ENCODE peak calls at places on chromosomes 7 and 10, in six cellular contexts. One of them, this sample, is unnamed.

GRCh38 chr7:100013328-100013676 is 2.1 kb upstream of the ZKSCAN1 start:
- DNase-seq in adrenal gland: no peak
- DNase-seq in lung: no peak
- DNase-seq in psoas muscle: no peak
- DNase-seq in epithelial cell of proximal tubule: no peak
- DNase-seq in A549: no peak
- DNase-seq in this sample: no peak

GRCh38 chr7:138370956-138371355 is 89.1 kb upstream of the TRIM24 start:
- DNase-seq in adrenal gland: no peak
- DNase-seq in lung: no peak
- DNase-seq in psoas muscle: no peak
- DNase-seq in epithelial cell of proximal tubule: no peak
- DNase-seq in A549: no peak
- DNase-seq in this sample: no peak

GRCh38 chr7:82413237-82413636 is 30.3 kb downstream of the CACNA2D1 start:
- DNase-seq in adrenal gland: no peak
- DNase-seq in lung: no peak
- DNase-seq in psoas muscle: no peak
- DNase-seq in epithelial cell of proximal tubule: no peak
- DNase-seq in A549: no peak
- DNase-seq in this sample: no peak

GRCh38 chr7:129489491-129489890 is 12.8 kb upstream of the SMKR1 start:
- DNase-seq in adrenal gland: no peak
- DNase-seq in lung: no peak
- DNase-seq in psoas muscle: no peak
- DNase-seq in epithelial cell of proximal tubule: no peak
- DNase-seq in A549: no peak
- DNase-seq in this sample: peak

GRCh38 chr7:140726304-140726703 is 29.8 kb downstream of the NDUFB2 start:
- DNase-seq in adrenal gland: no peak
- DNase-seq in lung: no peak
- DNase-seq in psoas muscle: no peak
- DNase-seq in epithelial cell of proximal tubule: no peak
- DNase-seq in A549: peak
- DNase-seq in this sample: no peak

GRCh38 chr7:69213882-69214281 is 384.4 kb upstream of the AUTS2 start:
- DNase-seq in adrenal gland: no peak
- DNase-seq in lung: no peak
- DNase-seq in psoas muscle: no peak
- DNase-seq in epithelial cell of proximal tubule: no peak
- DNase-seq in A549: peak
- DNase-seq in this sample: no peak

GRCh38 chr10:112208292-112208691 is 24.7 kb upstream of the GPAM start:
- DNase-seq in adrenal gland: no peak
- DNase-seq in lung: no peak
- DNase-seq in psoas muscle: no peak
- DNase-seq in epithelial cell of proximal tubule: no peak
- DNase-seq in A549: no peak
- DNase-seq in this sample: no peak

GRCh38 chr7:85497999-85498398 is 311.1 kb upstream of the SEMA3D start:
- DNase-seq in adrenal gland: no peak
- DNase-seq in lung: no peak
- DNase-seq in psoas muscle: no peak
- DNase-seq in epithelial cell of proximal tubule: no peak
- DNase-seq in A549: no peak
- DNase-seq in this sample: peak

GRCh38 chr7:30698481-30698880 is 16.2 kb upstream of the CRHR2 start:
- DNase-seq in adrenal gland: no peak
- DNase-seq in lung: no peak
- DNase-seq in psoas muscle: no peak
- DNase-seq in epithelial cell of proximal tubule: no peak
- DNase-seq in A549: no peak
- DNase-seq in this sample: no peak

GRCh38 chr10:86254081-86254480 is 112.5 kb downstream of the GRID1 start:
- DNase-seq in adrenal gland: no peak
- DNase-seq in lung: no peak
- DNase-seq in psoas muscle: no peak
- DNase-seq in epithelial cell of proximal tubule: no peak
- DNase-seq in A549: no peak
- DNase-seq in this sample: no peak

GRCh38 chr10:73886625-73887024 is 12.3 kb upstream of the CAMK2G start:
- DNase-seq in adrenal gland: no peak
- DNase-seq in lung: no peak
- DNase-seq in psoas muscle: no peak
- DNase-seq in epithelial cell of proximal tubule: no peak
- DNase-seq in A549: no peak
- DNase-seq in this sample: no peak

GRCh38 chr10:76429642-76430041 is 998.2 kb downstream of the LRMDA start:
- DNase-seq in adrenal gland: no peak
- DNase-seq in lung: no peak
- DNase-seq in psoas muscle: no peak
- DNase-seq in epithelial cell of proximal tubule: no peak
- DNase-seq in A549: no peak
- DNase-seq in this sample: no peak

GRCh38 chr7:96004598-96004997 is 232.2 kb downstream of the DYNC1I1 start:
- DNase-seq in adrenal gland: no peak
- DNase-seq in lung: no peak
- DNase-seq in psoas muscle: no peak
- DNase-seq in epithelial cell of proximal tubule: no peak
- DNase-seq in A549: no peak
- DNase-seq in this sample: no peak

GRCh38 chr7:27180431-27181175 is 4.4 kb downstream of the HOXA11 start:
- DNase-seq in adrenal gland: no peak
- DNase-seq in lung: no peak
- DNase-seq in psoas muscle: no peak
- DNase-seq in epithelial cell of proximal tubule: no peak
- DNase-seq in A549: no peak
- DNase-seq in this sample: no peak

GRCh38 chr10:132932461-132933307 is 9.7 kb downstream of the CFAP46 start:
- DNase-seq in adrenal gland: no peak
- DNase-seq in lung: no peak
- DNase-seq in psoas muscle: no peak
- DNase-seq in epithelial cell of proximal tubule: no peak
- DNase-seq in A549: no peak
- DNase-seq in this sample: no peak

GRCh38 chr7:134602921-134603394 is 43.7 kb upstream of the BPGM start:
- DNase-seq in adrenal gland: no peak
- DNase-seq in lung: no peak
- DNase-seq in psoas muscle: no peak
- DNase-seq in epithelial cell of proximal tubule: no peak
- DNase-seq in A549: peak
- DNase-seq in this sample: no peak

GRCh38 chr10:74988787-74989574 is 122.5 kb upstream of the SAMD8 start:
- DNase-seq in adrenal gland: no peak
- DNase-seq in lung: no peak
- DNase-seq in psoas muscle: no peak
- DNase-seq in epithelial cell of proximal tubule: no peak
- DNase-seq in A549: no peak
- DNase-seq in this sample: peak

GRCh38 chr7:44065431-44066110 is at the start of gene PGAM2:
- DNase-seq in adrenal gland: no peak
- DNase-seq in lung: no peak
- DNase-seq in psoas muscle: peak
- DNase-seq in epithelial cell of proximal tubule: no peak
- DNase-seq in A549: no peak
- DNase-seq in this sample: no peak

GRCh38 chr7:107179326-107180163 is 10.7 kb downstream of the HBP1 start:
- DNase-seq in adrenal gland: no peak
- DNase-seq in lung: no peak
- DNase-seq in psoas muscle: no peak
- DNase-seq in epithelial cell of proximal tubule: no peak
- DNase-seq in A549: peak
- DNase-seq in this sample: no peak

GRCh38 chr7:130069179-130069977 is 956 bp upstream of the KLHDC10 start:
- DNase-seq in adrenal gland: no peak
- DNase-seq in lung: no peak
- DNase-seq in psoas muscle: no peak
- DNase-seq in epithelial cell of proximal tubule: no peak
- DNase-seq in A549: no peak
- DNase-seq in this sample: no peak

GRCh38 chr7:138002096-138002827 is 376 bp upstream of the CREB3L2 start:
- DNase-seq in adrenal gland: peak
- DNase-seq in lung: peak
- DNase-seq in psoas muscle: peak
- DNase-seq in epithelial cell of proximal tubule: peak
- DNase-seq in A549: peak
- DNase-seq in this sample: peak

GRCh38 chr7:73844131-73844547 is 1.8 kb upstream of the METTL27 start:
- DNase-seq in adrenal gland: no peak
- DNase-seq in lung: no peak
- DNase-seq in psoas muscle: no peak
- DNase-seq in epithelial cell of proximal tubule: no peak
- DNase-seq in A549: no peak
- DNase-seq in this sample: no peak

GRCh38 chr10:3780766-3781457 is 4.1 kb downstream of the KLF6 start:
- DNase-seq in adrenal gland: no peak
- DNase-seq in lung: no peak
- DNase-seq in psoas muscle: no peak
- DNase-seq in epithelial cell of proximal tubule: no peak
- DNase-seq in A549: no peak
- DNase-seq in this sample: no peak

DNA sequence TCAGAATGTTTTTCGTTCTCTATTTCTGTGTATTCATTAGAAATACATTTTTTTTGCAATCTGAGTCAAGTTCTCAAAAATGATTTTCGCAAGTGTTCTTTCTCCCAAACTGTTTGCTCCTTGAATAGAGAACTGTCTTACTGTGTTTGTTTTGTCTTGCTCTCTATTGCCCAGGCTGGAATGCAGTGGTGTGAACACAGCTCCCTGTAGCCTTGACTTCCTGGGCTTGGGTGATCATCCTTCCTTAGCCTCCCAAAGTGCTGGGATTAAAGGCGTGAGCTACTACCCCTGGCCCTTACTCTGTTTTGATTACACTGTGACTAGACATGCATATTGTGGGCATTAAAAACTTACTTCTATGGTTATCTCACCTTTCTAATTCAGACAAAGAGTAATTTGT is 56.7 kb downstream of the LUC7L2 start:
- DNase-seq in adrenal gland: no peak
- DNase-seq in lung: no peak
- DNase-seq in psoas muscle: no peak
- DNase-seq in epithelial cell of proximal tubule: no peak
- DNase-seq in A549: no peak
- DNase-seq in this sample: no peak
- TF ChIP-seq CTCF in adrenal gland: no peak
- TF ChIP-seq CTCF in lung: no peak
- TF ChIP-seq CTCF in psoas muscle: no peak
- TF ChIP-seq CTCF in epithelial cell of proximal tubule: no peak
- TF ChIP-seq CTCF in A549: no peak
- TF ChIP-seq CTCF in this sample: no peak

DNA sequence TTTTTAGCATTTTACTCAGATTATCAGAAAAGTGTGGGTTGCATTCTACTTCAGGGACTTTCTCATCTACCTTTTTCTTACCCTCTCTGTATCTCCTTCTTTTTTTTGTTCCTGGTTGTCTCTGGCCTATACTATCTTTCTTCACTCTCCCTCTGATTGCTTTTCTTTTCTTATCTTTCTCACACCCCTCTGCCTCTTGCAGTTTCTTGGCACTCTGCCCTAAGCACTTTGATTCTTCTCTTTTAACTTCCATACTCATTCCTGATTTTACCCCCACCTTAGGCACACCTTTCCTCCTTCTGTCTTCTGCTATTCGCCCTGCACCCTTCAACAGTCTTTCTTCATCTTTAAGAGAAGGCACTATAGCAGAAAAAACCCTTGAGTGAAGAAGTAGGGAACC is 92.8 kb upstream of the HPS1 start:
- DNase-seq in adrenal gland: no peak
- DNase-seq in lung: no peak
- DNase-seq in psoas muscle: no peak
- DNase-seq in epithelial cell of proximal tubule: no peak
- DNase-seq in A549: no peak
- DNase-seq in this sample: no peak
- H3K4me3 ChIP-seq in adrenal gland: no peak
- H3K4me3 ChIP-seq in lung: no peak
- H3K4me3 ChIP-seq in psoas muscle: no peak
- H3K4me3 ChIP-seq in epithelial cell of proximal tubule: no peak
- H3K4me3 ChIP-seq in A549: no peak
- H3K4me3 ChIP-seq in this sample: no peak

GRCh38 chr7:77798394-77799077 is at the start of the genes PHTF2 and TMEM60:
- DNase-seq in adrenal gland: peak
- DNase-seq in lung: peak
- DNase-seq in psoas muscle: peak
- DNase-seq in epithelial cell of proximal tubule: peak
- DNase-seq in A549: peak
- DNase-seq in this sample: peak

GRCh38 chr7:77800730-77801129 is 2.2 kb downstream of the PHTF2 start:
- DNase-seq in adrenal gland: no peak
- DNase-seq in lung: no peak
- DNase-seq in psoas muscle: no peak
- DNase-seq in epithelial cell of proximal tubule: no peak
- DNase-seq in A549: no peak
- DNase-seq in this sample: no peak

GRCh38 chr7:77797734-77798393 is 370 bp downstream of the TMEM60 start:
- DNase-seq in adrenal gland: no peak
- DNase-seq in lung: no peak
- DNase-seq in psoas muscle: no peak
- DNase-seq in epithelial cell of proximal tubule: no peak
- DNase-seq in A549: no peak
- DNase-seq in this sample: no peak

GRCh38 chr7:77800158-77800557 is 1.6 kb downstream of the PHTF2 start:
- DNase-seq in adrenal gland: no peak
- DNase-seq in lung: no peak
- DNase-seq in psoas muscle: no peak
- DNase-seq in epithelial cell of proximal tubule: no peak
- DNase-seq in A549: no peak
- DNase-seq in this sample: no peak

GRCh38 chr7:77799078-77799964 is 748 bp downstream of the PHTF2 start:
- DNase-seq in adrenal gland: peak
- DNase-seq in lung: peak
- DNase-seq in psoas muscle: peak
- DNase-seq in epithelial cell of proximal tubule: no peak
- DNase-seq in A549: peak
- DNase-seq in this sample: no peak
- TF ChIP-seq CTCF in adrenal gland: no peak
- TF ChIP-seq CTCF in lung: no peak
- TF ChIP-seq CTCF in psoas muscle: no peak
- TF ChIP-seq CTCF in epithelial cell of proximal tubule: no peak
- TF ChIP-seq CTCF in A549: no peak
- TF ChIP-seq CTCF in this sample: no peak

GRCh38 chr7:42236266-42237161 is 495 bp downstream of the GLI3 start:
- DNase-seq in adrenal gland: peak
- DNase-seq in lung: no peak
- DNase-seq in psoas muscle: peak
- DNase-seq in epithelial cell of proximal tubule: no peak
- DNase-seq in A549: peak
- DNase-seq in this sample: no peak

GRCh38 chr7:42238709-42239395 is 1.8 kb upstream of the GLI3 start:
- DNase-seq in adrenal gland: peak
- DNase-seq in lung: no peak
- DNase-seq in psoas muscle: peak
- DNase-seq in epithelial cell of proximal tubule: no peak
- DNase-seq in A549: no peak
- DNase-seq in this sample: no peak

GRCh38 chr7:42237162-42237821 is at the start of gene GLI3:
- DNase-seq in adrenal gland: peak
- DNase-seq in lung: peak
- DNase-seq in psoas muscle: peak
- DNase-seq in epithelial cell of proximal tubule: no peak
- DNase-seq in A549: peak
- DNase-seq in this sample: peak

GRCh38 chr7:42235734-42236133 is 1.3 kb downstream of the GLI3 start:
- DNase-seq in adrenal gland: peak
- DNase-seq in lung: no peak
- DNase-seq in psoas muscle: no peak
- DNase-seq in epithelial cell of proximal tubule: no peak
- DNase-seq in A549: no peak
- DNase-seq in this sample: no peak

GRCh38 chr7:42237891-42238531 is 1.0 kb upstream of the GLI3 start:
- DNase-seq in adrenal gland: peak
- DNase-seq in lung: peak
- DNase-seq in psoas muscle: peak
- DNase-seq in epithelial cell of proximal tubule: no peak
- DNase-seq in A549: no peak
- DNase-seq in this sample: no peak
- H3K4me3 ChIP-seq in adrenal gland: peak
- H3K4me3 ChIP-seq in lung: peak
- H3K4me3 ChIP-seq in psoas muscle: peak
- H3K4me3 ChIP-seq in epithelial cell of proximal tubule: peak
- H3K4me3 ChIP-seq in A549: peak
- H3K4me3 ChIP-seq in this sample: peak